ENCODE peak calls at places on chromosomes 12 and 14, in four cellular contexts. H is H9, Y is MCF 10A, D is heart right ventricle. W is an unnamed sample.
A peak's percentile ranks its signal among the peaks of the same experiment; 100 is the strongest.

GRCh38 chr12:68231707-68232106 is 6.1 kb upstream of the IL26 start:
- DNase-seq in H (no peak), Y (no peak), D (no peak), W (no peak)

GRCh38 chr12:87796961-87797516 is 232.2 kb downstream of the C12orf50 start:
- DNase-seq in H (no peak), D (no peak), Y (no peak), W (no peak)

GRCh38 chr14:75979071-75979571 is 2.7 kb downstream of the TGFB3 start:
- DNase-seq in Y (peak; percentile 24), H (peak; percentile 62), D (peak; percentile 24), W (peak; percentile 34)

GRCh38 chr12:6241495-6241894 is 41.3 kb downstream of the CD9 start:
- DNase-seq in H (no peak), D (peak; percentile 79), Y (peak; percentile 45), W (no peak)

GRCh38 chr12:1914116-1914911 is 4.1 kb downstream of the CACNA2D4 start:
- DNase-seq in D (no peak), Y (no peak), H (peak; percentile 23), W (no peak)

GRCh38 chr14:61549425-61549824 is 145.9 kb upstream of the HIF1A start:
- DNase-seq in H (no peak), D (no peak), Y (no peak), W (no peak)

GRCh38 chr14:73759183-73759713 is 45.1 kb upstream of the PNMA1 start:
- DNase-seq in Y (peak; percentile 38), H (no peak), D (peak; percentile 86), W (peak; percentile 51)

GRCh38 chr12:124622326-124622725 is 54.9 kb upstream of the NCOR2 start:
- DNase-seq in D (no peak), Y (no peak), H (no peak), W (no peak)

GRCh38 chr12:103912069-103912468 is 18.1 kb upstream of the HSP90B1 start:
- DNase-seq in D (no peak), Y (no peak), H (no peak), W (no peak)

GRCh38 chr14:36462890-36463289 is 57.1 kb downstream of the NKX2-1 start:
- DNase-seq in D (no peak), Y (no peak), H (no peak), W (no peak)

GRCh38 chr14:85533821-85534271 is 3.9 kb downstream of the FLRT2 start:
- DNase-seq in H (peak; percentile 53), D (no peak), Y (peak; percentile 31), W (no peak)

GRCh38 chr12:133083345-133083744 is 2.6 kb downstream of the ZNF140 start:
- DNase-seq in H (no peak), Y (no peak), D (no peak), W (no peak)

GRCh38 chr12:133080051-133080618 is 588 bp upstream of the ZNF140 start:
- DNase-seq in D (peak; percentile 98), Y (peak; percentile 52), H (peak; percentile 100), W (peak; percentile 98)

GRCh38 chr12:133081408-133081806 is 684 bp downstream of the ZNF140 start:
- DNase-seq in H (no peak), Y (no peak), D (no peak), W (peak; percentile 22)

DNA sequence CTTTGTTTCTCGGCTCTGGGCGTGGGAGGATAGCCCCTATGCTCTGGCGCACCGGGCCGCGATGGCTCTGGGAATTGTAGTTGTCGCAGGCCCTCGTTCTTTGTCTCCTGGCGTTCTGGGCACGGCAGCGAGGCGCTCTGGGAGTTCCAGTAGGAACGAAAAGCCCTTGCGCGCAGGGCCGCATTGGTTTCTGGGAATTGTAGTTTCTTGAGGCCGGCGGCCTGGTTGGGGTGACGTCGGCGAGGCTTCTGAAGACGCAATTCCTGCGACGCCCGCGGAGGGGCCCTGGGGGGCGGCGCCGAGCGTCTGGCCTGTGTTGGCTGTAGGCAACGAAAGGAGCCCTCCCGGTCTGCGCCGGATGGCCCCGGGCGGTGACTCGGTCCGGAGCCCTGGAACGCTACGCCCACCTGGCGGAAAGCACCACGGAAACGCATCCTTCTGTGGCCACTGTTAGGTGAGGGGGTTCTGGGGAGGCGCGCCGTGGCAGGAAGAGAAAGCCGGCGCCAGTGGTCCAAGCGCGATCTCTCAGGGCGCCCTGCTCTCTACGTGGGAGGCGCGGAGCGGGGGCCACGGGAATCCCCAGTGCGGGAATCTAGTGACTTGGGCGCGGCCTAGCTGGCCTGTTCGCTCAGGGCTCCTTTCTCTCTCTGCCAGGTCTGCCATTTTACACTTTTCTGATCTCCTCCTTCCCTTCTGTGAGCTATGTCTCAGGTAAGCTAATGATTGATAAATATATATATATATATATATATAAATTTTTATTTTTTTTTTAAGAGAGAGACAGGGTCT is at the start of gene ZNF140:
- DNase-seq in Y (peak; percentile 79), H (peak; percentile 99), D (peak; percentile 95), W (peak; percentile 98)
- TF ChIP-seq CTCF in Y (no peak), H (peak; percentile 34), D (peak; percentile 22), W (peak; percentile 43)

GRCh38 chr12:108176292-108176691 is 47.2 kb downstream of the WSCD2 start:
- DNase-seq in H (no peak), Y (no peak), D (no peak), W (no peak)

GRCh38 chr12:108174641-108175040 is 45.6 kb downstream of the WSCD2 start:
- DNase-seq in Y (no peak), H (no peak), D (no peak), W (no peak)

GRCh38 chr12:108177131-108177530 is 48.0 kb downstream of the WSCD2 start:
- DNase-seq in Y (no peak), D (no peak), H (no peak), W (no peak)

GRCh38 chr12:108173892-108174291 is 44.8 kb downstream of the WSCD2 start:
- DNase-seq in D (no peak), Y (no peak), H (no peak), W (no peak)

DNA sequence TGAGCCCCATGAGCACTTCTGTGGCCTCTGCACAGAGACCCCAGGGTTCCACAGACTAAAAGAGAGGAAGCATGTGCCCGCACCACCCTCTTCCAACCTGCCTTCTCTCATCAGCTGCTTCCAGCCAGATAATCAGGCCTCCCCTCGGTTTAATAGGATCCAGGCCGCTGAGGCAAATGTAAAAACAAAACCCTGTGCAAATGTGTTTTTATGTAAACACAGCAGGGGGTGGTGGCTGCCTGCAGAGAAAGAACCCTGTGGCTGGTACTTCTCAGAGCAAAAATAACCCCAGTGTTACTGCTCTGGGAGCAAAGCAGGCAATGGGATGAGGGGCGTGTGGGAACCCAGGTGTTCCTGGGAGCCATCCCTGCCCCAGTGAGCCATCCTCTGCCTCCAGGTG is 46.2 kb downstream of the WSCD2 start:
- DNase-seq in D (no peak), Y (no peak), H (no peak), W (no peak)
- TF ChIP-seq CTCF in D (peak; percentile 11), Y (no peak), H (no peak), W (no peak)

GRCh38 chr12:57524814-57525614 is 2.4 kb downstream of the MBD6 start:
- DNase-seq in H (no peak), D (no peak), Y (no peak), W (peak; percentile 27)

GRCh38 chr12:57521475-57522018 is 1.1 kb upstream of the MBD6 start:
- DNase-seq in D (peak; percentile 46), H (peak; percentile 82), Y (no peak), W (peak; percentile 29)

GRCh38 chr12:57523706-57524614 is 1.3 kb downstream of the MBD6 start:
- DNase-seq in D (no peak), Y (no peak), H (no peak), W (peak; percentile 46)

GRCh38 chr12:57522019-57522886 is at the start of gene MBD6:
- DNase-seq in Y (peak; percentile 93), H (peak; percentile 93), D (peak; percentile 95), W (peak; percentile 90)

DNA sequence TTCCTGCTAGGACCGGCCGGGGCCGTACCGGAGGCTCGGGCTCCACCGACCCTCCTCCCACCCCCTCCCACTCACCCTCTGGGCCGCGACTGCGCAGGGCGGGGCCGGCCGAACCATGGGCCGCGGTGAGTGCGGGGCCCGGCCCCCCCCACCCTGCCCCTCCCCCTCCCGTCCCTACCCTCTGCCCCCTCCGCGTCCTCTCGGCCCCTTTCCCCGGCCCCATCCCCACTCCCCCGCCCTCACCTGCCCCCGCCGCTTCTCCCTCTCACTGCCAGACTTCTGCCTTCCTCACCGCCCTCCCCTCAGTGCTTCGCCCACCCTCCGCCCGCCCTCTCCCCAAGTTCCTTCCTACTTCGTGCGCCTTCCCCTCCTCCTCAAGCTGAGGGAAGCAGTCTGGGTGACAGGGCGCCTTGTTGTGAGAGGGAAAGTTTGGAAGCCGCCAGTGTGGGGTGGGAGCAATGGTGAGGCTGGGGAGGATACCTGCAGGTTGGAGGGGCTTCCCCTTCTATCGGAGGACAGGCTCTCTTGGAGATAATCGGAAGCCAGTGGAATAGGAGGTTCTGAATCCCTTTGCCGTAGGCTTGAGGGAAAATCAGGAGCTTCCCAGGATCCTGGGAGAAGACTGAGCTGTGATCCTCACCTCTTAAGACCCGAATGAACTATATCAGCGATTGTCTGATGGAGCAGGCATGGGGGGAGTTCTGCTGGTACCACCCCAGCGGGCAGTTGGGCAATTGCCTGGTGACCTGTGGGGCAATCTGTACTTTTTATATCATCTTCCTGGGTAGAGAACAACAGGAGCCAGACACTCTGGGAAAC is 472 bp downstream of the MBD6 start:
- DNase-seq in H (no peak), D (peak; percentile 67), Y (peak; percentile 34), W (no peak)
- TF ChIP-seq CTCF in H (no peak), D (no peak), Y (no peak), W (no peak)

GRCh38 chr12:38912116-38912515 is 6.7 kb upstream of the CPNE8 start:
- DNase-seq in H (no peak), D (no peak), Y (no peak), W (no peak)

GRCh38 chr12:38915783-38916182 is 10.4 kb upstream of the CPNE8 start:
- DNase-seq in H (no peak), D (no peak), Y (no peak), W (no peak)

GRCh38 chr12:38906482-38907170 is 1.2 kb upstream of the CPNE8 start:
- DNase-seq in D (peak; percentile 87), H (peak; percentile 95), Y (peak; percentile 88), W (peak; percentile 69)

GRCh38 chr12:38907171-38907923 is 2.0 kb upstream of the CPNE8 start:
- DNase-seq in Y (no peak), D (no peak), H (no peak), W (no peak)

DNA sequence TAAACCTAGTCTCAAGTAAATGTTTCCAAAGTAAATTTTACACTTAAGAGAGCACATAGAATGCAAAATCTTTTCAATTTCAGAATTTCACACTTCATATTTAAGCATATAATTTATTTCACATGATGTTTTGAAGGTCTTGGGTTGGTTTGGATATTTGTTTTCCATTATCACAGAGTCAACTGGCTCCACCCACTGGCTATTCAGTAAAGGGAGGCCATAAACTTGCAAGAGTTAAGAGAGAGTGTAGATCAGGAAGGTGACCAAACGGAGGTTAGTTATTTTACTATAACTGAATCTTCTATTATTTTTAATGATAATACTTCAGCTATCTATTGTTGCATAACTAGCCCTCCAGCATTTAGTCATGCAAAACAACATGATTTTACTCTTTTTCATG is 6.2 kb upstream of the CPNE8 start:
- DNase-seq in D (no peak), H (no peak), Y (no peak), W (no peak)
- TF ChIP-seq CTCF in D (peak; percentile 33), H (no peak), Y (no peak), W (no peak)

GRCh38 chr12:98259667-98260066 is 255.7 kb upstream of the TMPO start:
- DNase-seq in H (no peak), Y (no peak), D (no peak), W (no peak)
- TF ChIP-seq CTCF in H (no peak), Y (no peak), D (no peak), W (no peak)